ENCODE peak calls at places on chromosomes 4 and X, in six cellular contexts. Q is OCI-LY7, V is NB4, K is GM12864, N is fibroblast of mammary gland, L is cardiac fibroblast. X is an unnamed sample.

GRCh38 chr4:151486166-151486565 is 77.2 kb downstream of the FHIP1A start:
- DNase-seq in Q (no peak), V (no peak), K (no peak), N (peak; percentile 8), L (peak; percentile 4), X (no peak)

GRCh38 chrX:139844163-139844562 is 88.7 kb downstream of the ATP11C start:
- DNase-seq in Q (peak; percentile 3), V (no peak), K (no peak), N (no peak), L (no peak), X (no peak)

GRCh38 chrX:154116514-154116913 is 19.0 kb upstream of the MECP2 start:
- DNase-seq in Q (no peak), V (no peak), K (no peak), N (no peak), L (no peak), X (no peak)

GRCh38 chr4:62087706-62088105 is 887.6 kb downstream of the ADGRL3 start:
- DNase-seq in Q (no peak), V (no peak), K (no peak), N (no peak), L (no peak), X (no peak)

GRCh38 chr4:76984788-76985211 is 35.2 kb downstream of the SEPTIN11 start:
- DNase-seq in Q (no peak), V (no peak), K (no peak), N (peak; percentile 100), L (peak; percentile 99), X (no peak)

GRCh38 chrX:49039598-49040375 is 3.4 kb downstream of the TFE3 start:
- DNase-seq in Q (peak; percentile 68), V (peak; percentile 96), K (peak; percentile 13), N (peak; percentile 94), L (peak; percentile 95), X (peak; percentile 78)

GRCh38 chrX:40449956-40450701 is 130.6 kb upstream of the ATP6AP2 start:
- DNase-seq in Q (no peak), V (no peak), K (no peak), N (no peak), L (no peak), X (no peak)

GRCh38 chr4:566508-567295 is 9.4 kb downstream of the TMEM271 start:
- DNase-seq in Q (peak; percentile 4), V (peak; percentile 30), K (no peak), N (no peak), L (no peak), X (no peak)

GRCh38 chrX:13983734-13984133 is 46.0 kb downstream of the GEMIN8 start:
- DNase-seq in Q (peak; percentile 47), V (peak; percentile 27), K (peak; percentile 10), N (no peak), L (no peak), X (no peak)

GRCh38 chr4:83217721-83218522 is 66.7 kb downstream of the COQ2 start:
- DNase-seq in Q (peak; percentile 95), V (peak; percentile 93), K (peak; percentile 94), N (no peak), L (no peak), X (no peak)

GRCh38 chr4:106351016-106351415 is 17.6 kb downstream of the GIMD1 start:
- DNase-seq in Q (no peak), V (no peak), K (no peak), N (no peak), L (no peak), X (no peak)

GRCh38 chr4:3867403-3868100 is 101.4 kb downstream of the ADRA2C start:
- DNase-seq in Q (no peak), V (no peak), K (no peak), N (no peak), L (no peak), X (no peak)

GRCh38 chrX:129655547-129656248 is 942 bp upstream of the APLN start:
- DNase-seq in Q (peak; percentile 55), V (peak; percentile 31), K (no peak), N (no peak), L (no peak), X (no peak)

GRCh38 chrX:129652565-129653169 is 2.1 kb downstream of the APLN start:
- DNase-seq in Q (no peak), V (no peak), K (no peak), N (no peak), L (no peak), X (no peak)

GRCh38 chrX:129653181-129653984 is 1.4 kb downstream of the APLN start:
- DNase-seq in Q (no peak), V (no peak), K (no peak), N (no peak), L (no peak), X (no peak)

GRCh38 chrX:129653985-129654651 is 638 bp downstream of the APLN start:
- DNase-seq in Q (no peak), V (peak; percentile 42), K (no peak), N (no peak), L (no peak), X (no peak)

GRCh38 chrX:129654652-129655546 is at the start of gene APLN:
- DNase-seq in Q (no peak), V (peak; percentile 70), K (no peak), N (peak; percentile 34), L (peak; percentile 70), X (peak; percentile 51)
- TF ChIP-seq CTCF in Q (no peak), V (no peak), K (no peak), N (no peak), L (no peak), X (no peak)

GRCh38 chrX:21933077-21933476 is 7.4 kb upstream of the SMS start:
- DNase-seq in Q (no peak), V (no peak), K (no peak), N (no peak), L (no peak), X (no peak)
- TF ChIP-seq CTCF in Q (peak; percentile 28), V (no peak), K (no peak), N (no peak), L (no peak), X (no peak)

GRCh38 chrX:130083107-130083490 is 27.2 kb downstream of the ELF4 start:
- DNase-seq in Q (no peak), V (no peak), K (no peak), N (no peak), L (no peak), X (no peak)

GRCh38 chrX:130083656-130084382 is 26.5 kb downstream of the ELF4 start:
- DNase-seq in Q (peak; percentile 49), V (peak; percentile 82), K (peak; percentile 48), N (no peak), L (no peak), X (peak; percentile 65)

GRCh38 chrX:130080791-130081367 is 29.4 kb downstream of the ELF4 start:
- DNase-seq in Q (no peak), V (no peak), K (no peak), N (no peak), L (no peak), X (no peak)

GRCh38 chrX:130081421-130082045 is 28.8 kb downstream of the ELF4 start:
- DNase-seq in Q (no peak), V (no peak), K (no peak), N (no peak), L (no peak), X (no peak)

DNA sequence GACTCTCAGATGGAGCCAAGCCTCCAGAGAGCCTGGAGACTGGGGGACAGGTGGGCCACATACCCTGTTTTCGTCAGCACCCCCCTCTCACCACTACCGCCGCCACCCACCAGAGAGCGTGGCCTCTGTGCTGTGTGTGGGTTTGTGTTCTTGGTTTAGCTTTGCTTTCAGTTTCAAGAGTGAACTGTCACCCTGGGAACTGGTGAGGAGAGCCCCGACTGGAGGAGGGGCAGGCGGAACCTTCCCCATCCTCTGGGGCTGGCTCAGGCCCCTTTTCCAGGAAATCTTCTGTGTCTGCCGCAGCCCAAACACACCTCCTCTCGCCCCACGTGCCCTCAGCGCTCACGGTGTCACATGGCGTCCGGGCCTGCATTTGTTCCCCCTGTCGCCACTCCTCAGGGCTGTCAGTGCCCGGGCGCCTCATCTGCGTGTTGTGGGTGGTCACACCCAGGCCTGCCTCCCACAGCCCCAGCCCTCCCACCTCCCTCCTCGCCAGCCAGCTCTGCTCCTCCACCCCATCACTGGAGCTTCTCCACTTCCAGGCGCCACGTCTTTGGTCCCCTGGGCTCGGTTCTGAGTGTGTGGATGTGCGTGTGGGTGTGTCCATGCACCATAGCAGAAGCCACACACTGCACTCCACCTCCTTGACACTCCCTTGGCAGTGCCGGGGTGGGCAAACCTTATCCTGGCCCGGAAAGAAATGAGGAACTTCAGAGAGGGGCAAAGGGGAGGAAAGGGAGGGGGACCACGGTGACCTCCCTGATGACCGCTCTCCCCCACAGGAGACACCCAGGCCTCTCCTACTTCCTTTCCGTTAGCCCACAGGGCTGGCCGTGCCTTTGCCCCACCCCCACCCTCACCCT is 27.8 kb downstream of the ELF4 start:
- DNase-seq in Q (peak; percentile 67), V (peak; percentile 92), K (peak; percentile 55), N (no peak), L (peak; percentile 25), X (peak; percentile 73)
- TF ChIP-seq CTCF in Q (peak; percentile 52), V (no peak), K (peak; percentile 54), N (peak; percentile 6), L (peak; percentile 9), X (peak; percentile 32)

GRCh38 chr4:89486042-89486441 is 178.4 kb upstream of the GPRIN3 start:
- DNase-seq in Q (no peak), V (no peak), K (no peak), N (peak; percentile 67), L (peak; percentile 71), X (no peak)
- TF ChIP-seq CTCF in Q (peak; percentile 30), V (no peak), K (peak; percentile 21), N (peak; percentile 67), L (peak; percentile 47), X (peak; percentile 15)

GRCh38 chr4:142660728-142661127 is 185.4 kb downstream of the INPP4B start:
- DNase-seq in Q (no peak), V (peak; percentile 2), K (no peak), N (no peak), L (no peak), X (no peak)
- TF ChIP-seq CTCF in Q (peak; percentile 57), V (no peak), K (no peak), N (peak; percentile 4), L (no peak), X (no peak)

DNA sequence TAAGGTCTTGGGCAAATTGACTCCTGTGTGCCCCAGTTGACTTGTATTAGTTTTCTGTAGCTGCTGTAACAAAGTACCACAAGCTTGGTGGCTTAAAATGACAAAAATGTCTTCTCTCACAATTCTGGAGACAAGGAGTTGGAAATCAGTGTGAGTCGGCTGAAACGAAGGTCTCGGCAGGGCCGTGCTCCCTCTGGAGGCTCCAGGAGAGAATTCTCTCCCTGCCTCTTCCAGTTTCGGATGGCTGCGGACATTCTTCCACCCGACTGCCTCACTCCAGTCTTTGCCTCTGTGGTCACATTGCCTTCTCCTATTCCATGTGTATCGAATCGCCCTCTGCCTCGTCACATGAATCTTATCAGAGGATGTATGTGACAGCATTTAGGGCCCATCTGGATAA is 66.0 kb upstream of the PHOX2B start:
- DNase-seq in Q (no peak), V (no peak), K (no peak), N (no peak), L (peak; percentile 17), X (no peak)
- TF ChIP-seq CTCF in Q (no peak), V (no peak), K (no peak), N (peak; percentile 31), L (peak; percentile 30), X (no peak)